ENCODE peak calls at places on chromosomes 6 and 20, in five cellular contexts. T, G, Q, H and W are unnamed samples.
A peak's percentile ranks its signal among the peaks of the same experiment; 100 is the strongest.

GRCh38 chr6:101439790-101440189 is 46.3 kb downstream of the GRIK2 start:
- DNase-seq in T (no peak), G (no peak), Q (no peak), H (no peak), W (no peak)

GRCh38 chr20:1876975-1877603 is 18.1 kb upstream of the SIRPA start:
- DNase-seq in T (peak; percentile 87), G (no peak), Q (no peak), H (no peak), W (no peak)

GRCh38 chr20:63754008-63754407 is 14.4 kb downstream of the SLC2A4RG start:
- DNase-seq in T (no peak), G (no peak), Q (peak; percentile 58), H (no peak), W (no peak)

GRCh38 chr20:63461364-63461763 is 11.1 kb downstream of the KCNQ2 start:
- DNase-seq in T (no peak), G (no peak), Q (no peak), H (no peak), W (peak; percentile 52)

GRCh38 chr20:2299301-2299700 is 3.5 kb downstream of the TGM3 start:
- DNase-seq in T (no peak), G (peak; percentile 41), Q (peak; percentile 94), H (no peak), W (no peak)

GRCh38 chr20:25720285-25720684 is 23.6 kb upstream of the ZNF337 start:
- DNase-seq in T (no peak), G (no peak), Q (peak; percentile 41), H (no peak), W (no peak)

GRCh38 chr20:58818585-58819285 is 32.0 kb downstream of the GNAS-AS1 start:
- DNase-seq in T (no peak), G (no peak), Q (no peak), H (no peak), W (no peak)

GRCh38 chr6:37187321-37188022 is 17.5 kb downstream of the PIM1 start:
- DNase-seq in T (no peak), G (no peak), Q (no peak), H (no peak), W (no peak)

GRCh38 chr20:35643045-35643444 is 21.7 kb downstream of the CPNE1 start:
- DNase-seq in T (no peak), G (no peak), Q (no peak), H (no peak), W (no peak)

GRCh38 chr20:33065785-33066184 is 12.1 kb downstream of the BPIFB3 start:
- DNase-seq in T (no peak), G (no peak), Q (no peak), H (no peak), W (no peak)

GRCh38 chr6:40721252-40721936 is 134.2 kb upstream of the LRFN2 start:
- DNase-seq in T (no peak), G (no peak), Q (no peak), H (no peak), W (no peak)

GRCh38 chr6:160293844-160294243 is 35.2 kb upstream of the SLC22A2 start:
- DNase-seq in T (no peak), G (peak; percentile 8), Q (no peak), H (no peak), W (no peak)

GRCh38 chr20:4011226-4011975 is 4.0 kb downstream of the RNF24 start:
- DNase-seq in T (no peak), G (no peak), Q (no peak), H (no peak), W (no peak)

GRCh38 chr6:106870069-106870468 is 104.5 kb downstream of the CD24 start:
- DNase-seq in T (no peak), G (no peak), Q (no peak), H (no peak), W (no peak)

GRCh38 chr6:137536104-137536773 is 42.0 kb upstream of the OLIG3 start:
- DNase-seq in T (no peak), G (no peak), Q (no peak), H (no peak), W (no peak)

GRCh38 chr6:48074368-48074767 is 36.6 kb downstream of the PTCHD4 start:
- DNase-seq in T (no peak), G (no peak), Q (no peak), H (no peak), W (no peak)

GRCh38 chr6:106069478-106069877 is 16.7 kb upstream of the PRDM1 start:
- DNase-seq in T (no peak), G (peak; percentile 77), Q (no peak), H (no peak), W (peak; percentile 37)

GRCh38 chr20:63703976-63704748 is 3.6 kb downstream of the ARFRP1 start:
- DNase-seq in T (peak; percentile 5), G (no peak), Q (peak; percentile 42), H (no peak), W (no peak)

GRCh38 chr6:4972438-4972837 is 31.4 kb downstream of the RPP40 start:
- DNase-seq in T (no peak), G (no peak), Q (no peak), H (no peak), W (no peak)

GRCh38 chr6:28553986-28554881 is 28.6 kb downstream of the GPX5 start:
- DNase-seq in T (no peak), G (no peak), Q (no peak), H (no peak), W (no peak)

GRCh38 chr20:32080783-32081182 is 28.7 kb upstream of the TM9SF4 start:
- DNase-seq in T (no peak), G (no peak), Q (no peak), H (no peak), W (no peak)

GRCh38 chr6:84524636-84525035 is 239.8 kb downstream of the TBX18 start:
- DNase-seq in T (no peak), G (no peak), Q (no peak), H (no peak), W (no peak)

DNA sequence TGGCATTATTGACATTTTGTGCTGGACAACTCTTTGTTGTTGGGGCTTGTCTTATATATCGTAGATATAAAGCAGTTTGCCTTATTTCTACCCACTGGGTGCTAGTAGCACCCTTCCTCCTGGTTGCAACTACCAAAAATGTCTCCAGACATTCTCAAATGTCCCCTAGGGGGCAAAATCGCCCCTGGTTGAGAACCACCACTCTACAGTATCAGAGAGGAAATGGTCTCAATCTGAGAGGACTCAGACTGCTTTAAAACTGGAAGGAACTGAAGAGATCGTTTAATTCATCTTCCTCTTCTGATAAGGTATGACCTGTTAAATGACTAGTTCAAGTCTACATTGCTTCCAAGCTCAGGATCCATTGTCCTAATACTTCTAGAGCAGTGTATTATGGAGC is 14.9 kb downstream of the SH3BGRL2 start:
- DNase-seq in T (no peak), G (no peak), Q (no peak), H (no peak), W (no peak)
- TF ChIP-seq CTCF in T (no peak), G (no peak), Q (no peak), H (no peak), W (peak; percentile 19)

GRCh38 chr20:137668-138131 is 4.7 kb upstream of the DEFB126 start:
- DNase-seq in T (no peak), G (no peak), Q (no peak), H (no peak), W (no peak)
- TF ChIP-seq CTCF in T (no peak), G (no peak), Q (no peak), H (no peak), W (no peak)

GRCh38 chr6:33609019-33609418 is 12.1 kb upstream of the ITPR3 start:
- DNase-seq in T (no peak), G (no peak), Q (no peak), H (no peak), W (no peak)
- TF ChIP-seq CTCF in T (no peak), G (no peak), Q (no peak), H (no peak), W (no peak)

GRCh38 chr6:86793649-86794048 is 143.7 kb upstream of the HTR1E start:
- DNase-seq in T (no peak), G (no peak), Q (no peak), H (no peak), W (no peak)

DNA sequence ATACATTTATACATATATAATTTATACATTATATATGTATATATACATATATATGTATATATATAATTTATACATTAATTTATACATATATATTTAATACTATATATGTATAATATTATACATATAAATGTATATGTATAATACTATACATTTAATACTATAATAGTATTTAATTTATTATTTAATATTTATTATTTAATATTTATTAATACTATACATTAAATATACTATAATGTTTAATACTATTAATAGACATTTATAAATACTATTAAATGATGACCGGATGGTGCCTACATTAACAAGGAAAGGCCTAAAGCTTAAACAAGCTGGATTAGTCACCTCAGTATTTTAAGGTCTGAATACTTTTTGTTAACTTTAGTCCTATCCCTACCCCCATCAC is 145.9 kb upstream of the HTR1E start:
- DNase-seq in T (no peak), G (no peak), Q (no peak), H (no peak), W (no peak)
- TF ChIP-seq CTCF in T (no peak), G (no peak), Q (no peak), H (no peak), W (no peak)

DNA sequence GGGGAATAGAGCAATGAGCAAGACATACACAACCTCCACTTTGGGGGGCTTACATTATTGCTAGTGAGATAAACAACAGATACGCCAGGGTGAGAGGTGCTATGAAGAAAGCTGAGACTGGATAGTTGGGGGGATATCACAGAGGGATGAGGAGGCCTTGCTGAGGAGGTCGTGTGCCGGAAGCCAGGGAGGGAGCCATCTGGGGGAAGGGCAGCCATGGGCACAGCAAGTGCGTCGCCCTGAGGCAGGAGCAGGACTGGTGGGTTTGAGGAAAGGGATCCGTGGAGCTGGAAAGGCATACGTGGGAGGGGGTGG is 12.2 kb upstream of the BAK1 start:
- DNase-seq in T (no peak), G (no peak), Q (no peak), H (peak; percentile 33), W (no peak)
- TF ChIP-seq CTCF in T (no peak), G (no peak), Q (no peak), H (no peak), W (no peak)

GRCh38 chr6:23441813-23442212 is 684.2 kb upstream of the NRSN1 start:
- DNase-seq in T (no peak), G (no peak), Q (no peak), H (no peak), W (no peak)

GRCh38 chr6:23445157-23445710 is 680.8 kb upstream of the NRSN1 start:
- DNase-seq in T (no peak), G (no peak), Q (no peak), H (no peak), W (no peak)

GRCh38 chr6:23446394-23447001 is 679.5 kb upstream of the NRSN1 start:
- DNase-seq in T (no peak), G (no peak), Q (no peak), H (no peak), W (no peak)
- TF ChIP-seq CTCF in T (no peak), G (peak; percentile 23), Q (peak; percentile 15), H (no peak), W (no peak)

DNA sequence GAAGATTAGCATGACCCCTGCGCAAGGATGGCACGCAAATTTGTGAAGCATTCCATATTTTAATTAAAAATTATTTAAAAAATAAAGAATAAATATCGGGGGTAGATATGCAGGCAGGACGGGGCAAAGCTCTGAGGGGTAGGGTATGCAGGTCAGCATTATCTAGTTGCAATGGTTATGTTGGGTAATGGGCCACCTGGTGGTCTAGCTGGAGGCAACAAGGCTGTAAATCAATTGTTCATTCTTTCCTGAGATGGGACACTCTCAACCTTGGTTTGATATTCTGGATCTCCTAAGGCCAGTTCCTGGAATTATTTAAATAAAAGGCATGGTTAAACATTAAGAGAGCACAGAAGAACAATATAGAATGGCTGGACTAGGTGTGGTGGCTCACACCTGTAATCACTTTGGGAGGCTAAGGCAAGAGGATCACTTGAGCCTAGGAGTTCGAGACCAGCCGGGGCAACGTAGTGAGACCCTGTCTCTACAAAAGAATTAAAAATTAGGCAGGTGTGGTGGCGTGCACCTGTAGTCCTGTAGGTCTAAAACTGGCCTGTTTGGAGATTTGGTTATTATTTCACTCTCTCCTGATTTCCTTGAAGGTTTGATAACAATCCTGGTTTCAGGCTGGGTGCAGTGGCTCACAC is 15.5 kb downstream of the SRSF6 start:
- DNase-seq in T (no peak), G (no peak), Q (no peak), H (no peak), W (no peak)
- TF ChIP-seq CTCF in T (no peak), G (no peak), Q (no peak), H (no peak), W (no peak)